ENCODE peak calls at places on chromosomes 2 and 18, in six cellular contexts. B is NB4, L is H7, J is fibroblast of villous mesenchyme, M is left ventricle myocardium inferior, I is SJSA1. D is an unnamed sample.

GRCh38 chr18:4639628-4640310 is 184.7 kb upstream of the DLGAP1 start:
- DNase-seq in M (no peak), J (no peak), B (no peak), I (no peak), L (no peak), D (no peak)

GRCh38 chr2:223797073-223797472 is 40.3 kb downstream of the AP1S3 start:
- DNase-seq in B (no peak), L (no peak), I (no peak), M (no peak), J (no peak), D (no peak)

GRCh38 chr2:105398522-105399206 is at the start of gene FHL2:
- DNase-seq in J (peak; percentile 81), I (peak; percentile 77), L (peak; percentile 92), M (peak; percentile 66), B (peak; percentile 52), D (peak; percentile 38)

GRCh38 chr2:200394045-200394444 is 87.6 kb downstream of the SPATS2L start:
- DNase-seq in M (no peak), B (no peak), J (no peak), L (peak; percentile 10), I (no peak), D (no peak)

GRCh38 chr2:216292886-216293291 is 79.4 kb downstream of the MARCHF4 start:
- DNase-seq in J (no peak), M (no peak), L (no peak), B (no peak), I (no peak), D (no peak)

GRCh38 chr2:9768388-9768787 is 74.9 kb upstream of the TAF1B start:
- DNase-seq in B (no peak), L (peak; percentile 92), I (no peak), M (no peak), J (no peak), D (no peak)

GRCh38 chr2:12008425-12009061 is 262.1 kb downstream of the LPIN1 start:
- DNase-seq in I (peak; percentile 64), J (peak; percentile 61), B (peak; percentile 51), M (no peak), L (no peak), D (no peak)

GRCh38 chr2:226862623-226863022 is 26.8 kb downstream of the RHBDD1 start:
- DNase-seq in I (no peak), B (no peak), J (no peak), L (no peak), M (no peak), D (no peak)

GRCh38 chr2:127683766-127684165 is 8.4 kb upstream of the LIMS2 start:
- DNase-seq in L (no peak), I (no peak), B (no peak), J (peak; percentile 72), M (no peak), D (no peak)

GRCh38 chr2:85997016-85997970 is 108.4 kb downstream of the POLR1A start:
- DNase-seq in I (peak; percentile 67), L (no peak), J (no peak), M (peak; percentile 40), B (no peak), D (no peak)

GRCh38 chr2:113175101-113175628 is 1.4 kb downstream of the PSD4 start:
- DNase-seq in I (no peak), J (no peak), M (no peak), L (no peak), B (peak; percentile 74), D (no peak)

GRCh38 chr2:129499747-129500146 is 479.7 kb upstream of the RAB6C start:
- DNase-seq in B (peak; percentile 66), J (no peak), I (no peak), L (no peak), M (no peak), D (no peak)

DNA sequence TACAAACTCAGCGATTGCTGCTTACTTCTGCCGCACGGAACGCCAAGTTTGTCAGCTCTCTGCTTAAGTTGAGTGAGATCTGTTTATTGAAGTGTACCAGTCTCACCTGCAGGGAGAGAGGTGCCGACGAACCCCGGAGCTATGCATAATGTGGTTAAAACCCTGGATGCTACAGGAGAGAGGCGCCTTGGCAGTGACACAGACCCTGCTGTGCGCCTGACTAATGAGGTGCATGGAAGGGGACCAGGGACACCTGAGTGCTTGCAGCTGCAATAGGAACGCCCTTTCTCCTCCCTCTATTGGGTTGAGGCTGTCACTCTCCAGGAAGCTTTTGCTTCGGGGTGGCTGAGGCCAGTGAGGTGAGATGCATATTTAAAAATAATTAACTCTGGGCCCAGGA is 1.0 kb downstream of the SLC9A2 start:
- DNase-seq in M (no peak), I (no peak), L (peak; percentile 22), B (no peak), J (no peak), D (no peak)
- H3K4me3 ChIP-seq in M (peak overlapping the region; percentile 66), I (no peak overlapping the region), L (no peak overlapping the region), B (no peak overlapping the region), J (no peak overlapping the region), D (no peak overlapping the region)

GRCh38 chr2:73285162-73285739 is 973 bp upstream of the FBXO41 start:
- DNase-seq in J (no peak), I (no peak), B (peak; percentile 97), L (no peak), M (no peak), D (peak; percentile 67)
- H3K4me3 ChIP-seq in J (no peak overlapping the region), I (no peak overlapping the region), B (peak overlapping the region; percentile 70), L (peak overlapping the region; percentile 74), M (peak overlapping the region; percentile 79), D (peak overlapping the region; percentile 77)

GRCh38 chr2:98932778-98933343 is 3.2 kb downstream of the CRACDL start:
- DNase-seq in L (peak; percentile 19), J (no peak), M (no peak), B (no peak), I (no peak), D (no peak)

GRCh38 chr2:98935777-98936132 is 270 bp downstream of the CRACDL start:
- DNase-seq in J (no peak), M (no peak), L (no peak), I (no peak), B (no peak), D (no peak)

GRCh38 chr2:98936133-98936916 is at the start of gene CRACDL:
- DNase-seq in I (no peak), M (no peak), B (peak; percentile 64), J (no peak), L (peak; percentile 88), D (peak; percentile 22)

GRCh38 chr2:98936917-98937351 is 909 bp upstream of the CRACDL start:
- DNase-seq in I (no peak), B (peak; percentile 51), M (no peak), L (peak; percentile 80), J (no peak), D (no peak)

GRCh38 chr2:98935111-98935770 is 784 bp downstream of the CRACDL start:
- DNase-seq in L (peak; percentile 25), B (no peak), I (no peak), M (no peak), J (no peak), D (no peak)
- H3K4me3 ChIP-seq in L (peak overlapping the region; percentile 43), B (no peak overlapping the region), I (no peak overlapping the region), M (peak overlapping the region; percentile 63), J (no peak overlapping the region), D (no peak overlapping the region)

GRCh38 chr2:207239222-207239674 is 73.5 kb upstream of the KLF7 start:
- DNase-seq in L (no peak), J (peak; percentile 98), M (peak; percentile 31), B (peak; percentile 98), I (peak; percentile 93), D (peak; percentile 95)
- H3K4me3 ChIP-seq in L (no peak overlapping the region), J (no peak overlapping the region), M (no peak overlapping the region), B (peak overlapping the region; percentile 43), I (no peak overlapping the region), D (no peak overlapping the region)

GRCh38 chr2:121205321-121205942 is 79.6 kb downstream of the TFCP2L1 start:
- DNase-seq in J (no peak), I (peak; percentile 81), M (no peak), L (no peak), B (no peak), D (no peak)
- H3K4me3 ChIP-seq in J (no peak overlapping the region), I (no peak overlapping the region), M (no peak overlapping the region), L (no peak overlapping the region), B (no peak overlapping the region), D (no peak overlapping the region)

GRCh38 chr2:229350928-229351327 is 79.8 kb upstream of the PID1 start:
- DNase-seq in L (no peak), M (no peak), J (no peak), B (no peak), I (no peak), D (no peak)

GRCh38 chr2:229346801-229347540 is 75.9 kb upstream of the PID1 start:
- DNase-seq in B (no peak), M (no peak), I (no peak), L (no peak), J (no peak), D (no peak)

GRCh38 chr2:229348135-229348534 is 77.0 kb upstream of the PID1 start:
- DNase-seq in J (peak; percentile 46), B (no peak), L (no peak), M (no peak), I (no peak), D (no peak)

DNA sequence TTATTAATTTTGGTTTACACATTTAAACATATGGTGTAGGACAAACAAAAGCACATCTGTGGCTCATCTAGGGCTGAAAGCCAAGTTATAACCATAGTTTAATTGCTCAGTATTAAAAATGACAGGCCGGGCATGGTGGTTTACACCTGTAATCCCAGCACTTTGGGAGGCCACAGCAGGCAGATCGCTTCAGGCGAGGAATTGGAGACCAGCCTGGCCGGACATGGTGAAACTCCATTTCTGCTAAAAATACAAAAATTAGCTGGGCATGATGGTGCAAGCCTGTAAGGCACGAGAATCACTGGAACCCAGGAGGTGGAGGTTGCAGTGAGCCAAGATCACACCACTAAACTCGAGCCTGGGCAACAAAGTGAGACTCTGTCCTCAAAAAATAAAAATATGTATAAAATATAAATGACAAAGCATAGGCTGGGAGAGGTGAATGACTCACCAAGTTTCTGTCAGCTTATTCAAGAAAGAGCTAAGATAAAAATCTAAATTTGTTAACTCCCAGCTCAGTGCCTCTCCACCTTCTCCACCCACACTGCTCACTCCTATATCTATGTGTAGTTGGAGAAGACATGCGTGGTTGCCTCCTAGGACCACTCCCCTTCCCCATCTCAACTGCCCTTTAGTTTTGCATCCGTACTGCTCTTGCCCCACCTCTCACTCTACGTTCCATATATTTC is 79.2 kb upstream of the PID1 start:
- DNase-seq in M (no peak), J (no peak), L (no peak), B (no peak), I (no peak), D (no peak)
- H3K4me3 ChIP-seq in M (no peak overlapping the region), J (no peak overlapping the region), L (no peak overlapping the region), B (no peak overlapping the region), I (no peak overlapping the region), D (no peak overlapping the region)